ENCODE peak calls at places on chromosomes 12 and 14, in eight cellular contexts. I is EL; L is heart right ventricle; U is stimulated activated naive B cell treated with anti-CD40 and anti-IgM and Interleukin-4, amounts not matched to agents 10 μg/mL and 1 μg/mL and 100 μg/mL, for 72 hours; N is progenitor cell of endocrine pancreas; Y is mesothelial cell of epicardium; A is NCI-H1105; C is PC-9. G is an unnamed sample.

GRCh38 chr12:109131522-109132050 is 15.2 kb downstream of the ACACB start:
- DNase-seq in Y (no peak), U (no peak), C (no peak), N (no peak), A (no peak), I (no peak), L (peak), G (no peak)

GRCh38 chr12:54306925-54307731 is 6.3 kb upstream of the NFE2 start:
- DNase-seq in N (no peak), Y (no peak), I (peak), U (no peak), L (peak), A (no peak), C (peak), G (peak)

GRCh38 chr12:49094104-49094948 is at the start of gene DHH:
- DNase-seq in C (no peak), N (no peak), U (no peak), I (peak), A (peak), L (peak), Y (no peak), G (no peak)

GRCh38 chr14:75879031-75879430 is 102.8 kb downstream of the TGFB3 start:
- DNase-seq in N (no peak), L (no peak), A (no peak), Y (no peak), I (peak), C (peak), U (no peak), G (peak)

GRCh38 chr12:130744274-130744673 is 28.2 kb upstream of the RIMBP2 start:
- DNase-seq in L (no peak), A (no peak), I (no peak), Y (no peak), C (no peak), U (no peak), N (no peak), G (no peak)

GRCh38 chr14:85731198-85731597 is 201.3 kb downstream of the FLRT2 start:
- DNase-seq in I (peak), U (no peak), Y (no peak), L (no peak), N (no peak), C (no peak), A (no peak), G (no peak)

GRCh38 chr12:45666452-45667215 is 62.9 kb upstream of the ARID2 start:
- DNase-seq in U (no peak), C (no peak), L (no peak), N (no peak), Y (no peak), I (no peak), A (no peak), G (no peak)

GRCh38 chr12:92185052-92185451 is 39.4 kb upstream of the BTG1 start:
- DNase-seq in C (no peak), Y (no peak), A (no peak), I (no peak), N (no peak), U (peak), L (no peak), G (no peak)

GRCh38 chr12:90589966-90590365 is 365.0 kb downstream of the CCER1 start:
- DNase-seq in U (no peak), Y (no peak), L (no peak), I (peak), C (no peak), A (no peak), N (no peak), G (no peak)